ENCODE peak calls at places on chromosomes 16 and 17, in six cellular contexts. One of them, this sample, is unnamed.

GRCh38 chr16:2969545-2970521 is 685 bp downstream of the PAQR4 start:
- DNase-seq in Panc1: no peak
- DNase-seq in SK-N-SH: peak
- DNase-seq in K562: peak
- DNase-seq in A549: peak
- DNase-seq in HepG2: peak
- DNase-seq in this sample: peak

GRCh38 chr16:1707193-1707790 is 1.3 kb downstream of the MAPK8IP3 start:
- DNase-seq in HepG2: peak
- DNase-seq in SK-N-SH: peak
- DNase-seq in K562: peak
- DNase-seq in A549: no peak
- DNase-seq in Panc1: no peak
- DNase-seq in this sample: no peak

GRCh38 chr16:84105948-84106740 is 10.6 kb downstream of the MBTPS1 start:
- DNase-seq in HepG2: no peak
- DNase-seq in SK-N-SH: no peak
- DNase-seq in Panc1: no peak
- DNase-seq in K562: no peak
- DNase-seq in A549: no peak
- DNase-seq in this sample: no peak

GRCh38 chr16:11796227-11797165 is 562 bp downstream of the ZC3H7A start:
- DNase-seq in K562: peak
- DNase-seq in SK-N-SH: peak
- DNase-seq in HepG2: peak
- DNase-seq in Panc1: no peak
- DNase-seq in A549: peak
- DNase-seq in this sample: no peak

GRCh38 chr16:67296422-67296821 is 17.1 kb downstream of the PLEKHG4 start:
- DNase-seq in K562: no peak
- DNase-seq in A549: no peak
- DNase-seq in HepG2: no peak
- DNase-seq in SK-N-SH: no peak
- DNase-seq in Panc1: no peak
- DNase-seq in this sample: no peak

GRCh38 chr17:49523706-49524472 is 28.8 kb downstream of the NGFR start:
- DNase-seq in A549: no peak
- DNase-seq in SK-N-SH: peak
- DNase-seq in HepG2: no peak
- DNase-seq in Panc1: no peak
- DNase-seq in K562: no peak
- DNase-seq in this sample: no peak

GRCh38 chr16:57802635-57803412 is 533 bp upstream of the KIFC3 start:
- DNase-seq in A549: peak
- DNase-seq in SK-N-SH: peak
- DNase-seq in Panc1: no peak
- DNase-seq in K562: peak
- DNase-seq in HepG2: peak
- DNase-seq in this sample: no peak

GRCh38 chr17:43714338-43715149 is 44.0 kb downstream of the SOST start:
- DNase-seq in K562: no peak
- DNase-seq in A549: no peak
- DNase-seq in HepG2: no peak
- DNase-seq in SK-N-SH: no peak
- DNase-seq in Panc1: no peak
- DNase-seq in this sample: peak

GRCh38 chr17:57135748-57136342 is 50.8 kb downstream of the AKAP1 start:
- DNase-seq in SK-N-SH: peak
- DNase-seq in Panc1: no peak
- DNase-seq in HepG2: peak
- DNase-seq in A549: no peak
- DNase-seq in K562: no peak
- DNase-seq in this sample: peak

GRCh38 chr16:69893086-69893485 is 58.0 kb upstream of the CLEC18A start:
- DNase-seq in A549: no peak
- DNase-seq in SK-N-SH: no peak
- DNase-seq in HepG2: no peak
- DNase-seq in K562: no peak
- DNase-seq in Panc1: no peak
- DNase-seq in this sample: no peak

GRCh38 chr16:23803591-23804123 is 32.1 kb upstream of the PRKCB start:
- DNase-seq in Panc1: peak
- DNase-seq in K562: peak
- DNase-seq in A549: peak
- DNase-seq in HepG2: peak
- DNase-seq in SK-N-SH: peak
- DNase-seq in this sample: peak

GRCh38 chr16:80023865-80024264 is 423.3 kb upstream of the MAF start:
- DNase-seq in SK-N-SH: no peak
- DNase-seq in Panc1: no peak
- DNase-seq in K562: no peak
- DNase-seq in A549: peak
- DNase-seq in HepG2: peak
- DNase-seq in this sample: no peak

GRCh38 chr16:1917665-1918111 is 527 bp downstream of the HS3ST6 start:
- DNase-seq in HepG2: no peak
- DNase-seq in A549: no peak
- DNase-seq in SK-N-SH: no peak
- DNase-seq in Panc1: no peak
- DNase-seq in K562: no peak
- DNase-seq in this sample: no peak

GRCh38 chr16:17365211-17365541 is 105.6 kb downstream of the XYLT1 start:
- DNase-seq in SK-N-SH: no peak
- DNase-seq in HepG2: no peak
- DNase-seq in A549: no peak
- DNase-seq in Panc1: no peak
- DNase-seq in K562: no peak
- DNase-seq in this sample: no peak

GRCh38 chr16:84830765-84831384 is 11.1 kb downstream of the CRISPLD2 start:
- DNase-seq in Panc1: no peak
- DNase-seq in K562: no peak
- DNase-seq in SK-N-SH: no peak
- DNase-seq in A549: no peak
- DNase-seq in HepG2: no peak
- DNase-seq in this sample: no peak

GRCh38 chr16:69328854-69329316 is 1.5 kb downstream of the PDF start:
- DNase-seq in A549: no peak
- DNase-seq in Panc1: no peak
- DNase-seq in K562: no peak
- DNase-seq in SK-N-SH: no peak
- DNase-seq in HepG2: no peak
- DNase-seq in this sample: no peak

GRCh38 chr16:67150833-67151396 is at the start of gene B3GNT9:
- DNase-seq in A549: peak
- DNase-seq in K562: peak
- DNase-seq in Panc1: no peak
- DNase-seq in HepG2: peak
- DNase-seq in SK-N-SH: peak
- DNase-seq in this sample: no peak

GRCh38 chr17:38358586-38359513 is 7.2 kb downstream of the SOCS7 start:
- DNase-seq in Panc1: no peak
- DNase-seq in A549: no peak
- DNase-seq in HepG2: peak
- DNase-seq in SK-N-SH: no peak
- DNase-seq in K562: no peak
- DNase-seq in this sample: no peak

GRCh38 chr17:4480929-4481898 is 17.5 kb upstream of the SPNS2 start:
- DNase-seq in Panc1: no peak
- DNase-seq in A549: no peak
- DNase-seq in SK-N-SH: no peak
- DNase-seq in HepG2: no peak
- DNase-seq in K562: no peak
- DNase-seq in this sample: peak

GRCh38 chr17:50687200-50688066 is 20.3 kb downstream of the ANKRD40 start:
- DNase-seq in K562: no peak
- DNase-seq in HepG2: peak
- DNase-seq in A549: no peak
- DNase-seq in SK-N-SH: peak
- DNase-seq in Panc1: no peak
- DNase-seq in this sample: no peak

GRCh38 chr17:82647593-82648164 is 565 bp downstream of the WDR45B start:
- DNase-seq in K562: peak
- DNase-seq in HepG2: no peak
- DNase-seq in SK-N-SH: peak
- DNase-seq in Panc1: no peak
- DNase-seq in A549: no peak
- DNase-seq in this sample: no peak

GRCh38 chr17:82644148-82644547 is 4.1 kb downstream of the WDR45B start:
- DNase-seq in Panc1: no peak
- DNase-seq in A549: no peak
- DNase-seq in SK-N-SH: no peak
- DNase-seq in K562: no peak
- DNase-seq in HepG2: no peak
- DNase-seq in this sample: no peak

GRCh38 chr17:82648761-82649474 is 674 bp upstream of the WDR45B start:
- DNase-seq in A549: peak
- DNase-seq in Panc1: no peak
- DNase-seq in SK-N-SH: peak
- DNase-seq in HepG2: no peak
- DNase-seq in K562: peak
- DNase-seq in this sample: peak

GRCh38 chr17:82648165-82648668 is at the start of gene WDR45B:
- DNase-seq in A549: peak
- DNase-seq in Panc1: peak
- DNase-seq in HepG2: peak
- DNase-seq in K562: peak
- DNase-seq in SK-N-SH: peak
- DNase-seq in this sample: peak

DNA sequence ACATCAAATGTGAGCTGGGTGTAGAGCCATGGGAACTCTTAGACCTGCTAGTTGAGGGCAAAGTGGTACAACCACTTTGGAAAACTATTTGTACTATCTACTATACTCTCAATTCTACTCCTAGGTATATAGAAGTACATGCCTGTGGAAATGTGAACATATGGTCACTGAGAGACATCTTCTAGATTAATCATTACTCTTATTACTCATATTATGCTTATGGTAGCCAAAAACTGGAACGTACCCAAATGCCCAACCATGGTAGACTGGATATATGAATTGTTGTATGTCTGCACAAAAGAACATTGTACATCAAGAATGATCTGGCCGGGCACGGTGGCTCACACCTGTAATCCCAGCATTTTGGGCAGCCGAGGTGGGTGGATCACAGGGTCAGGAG is 2.7 kb downstream of the WDR45B start:
- DNase-seq in K562: no peak
- DNase-seq in A549: no peak
- DNase-seq in HepG2: no peak
- DNase-seq in Panc1: no peak
- DNase-seq in SK-N-SH: no peak
- DNase-seq in this sample: no peak
- TF ChIP-seq REST in K562: no peak
- TF ChIP-seq REST in A549: no peak
- TF ChIP-seq REST in HepG2: no peak
- TF ChIP-seq REST in Panc1: no peak
- TF ChIP-seq REST in SK-N-SH: no peak
- TF ChIP-seq REST in this sample: no peak

GRCh38 chr17:17681187-17681743 is at the start of gene RAI1:
- DNase-seq in A549: peak
- DNase-seq in Panc1: no peak
- DNase-seq in K562: peak
- DNase-seq in HepG2: peak
- DNase-seq in SK-N-SH: peak
- DNase-seq in this sample: peak

GRCh38 chr17:17682737-17683675 is 1.7 kb downstream of the RAI1 start:
- DNase-seq in K562: peak
- DNase-seq in HepG2: no peak
- DNase-seq in A549: peak
- DNase-seq in Panc1: no peak
- DNase-seq in SK-N-SH: peak
- DNase-seq in this sample: peak

GRCh38 chr17:17682293-17682736 is 1.1 kb downstream of the RAI1 start:
- DNase-seq in SK-N-SH: peak
- DNase-seq in K562: peak
- DNase-seq in A549: peak
- DNase-seq in HepG2: no peak
- DNase-seq in Panc1: no peak
- DNase-seq in this sample: peak

GRCh38 chr17:17680477-17681186 is 626 bp upstream of the RAI1 start:
- DNase-seq in HepG2: no peak
- DNase-seq in SK-N-SH: no peak
- DNase-seq in A549: no peak
- DNase-seq in Panc1: no peak
- DNase-seq in K562: no peak
- DNase-seq in this sample: no peak

GRCh38 chr17:17681744-17682292 is 560 bp downstream of the RAI1 start:
- DNase-seq in K562: peak
- DNase-seq in Panc1: no peak
- DNase-seq in HepG2: no peak
- DNase-seq in SK-N-SH: peak
- DNase-seq in A549: peak
- DNase-seq in this sample: no peak
- H3K4me3 ChIP-seq in K562: peak
- H3K4me3 ChIP-seq in Panc1: peak
- H3K4me3 ChIP-seq in HepG2: peak
- H3K4me3 ChIP-seq in SK-N-SH: peak
- H3K4me3 ChIP-seq in A549: peak
- H3K4me3 ChIP-seq in this sample: peak

DNA sequence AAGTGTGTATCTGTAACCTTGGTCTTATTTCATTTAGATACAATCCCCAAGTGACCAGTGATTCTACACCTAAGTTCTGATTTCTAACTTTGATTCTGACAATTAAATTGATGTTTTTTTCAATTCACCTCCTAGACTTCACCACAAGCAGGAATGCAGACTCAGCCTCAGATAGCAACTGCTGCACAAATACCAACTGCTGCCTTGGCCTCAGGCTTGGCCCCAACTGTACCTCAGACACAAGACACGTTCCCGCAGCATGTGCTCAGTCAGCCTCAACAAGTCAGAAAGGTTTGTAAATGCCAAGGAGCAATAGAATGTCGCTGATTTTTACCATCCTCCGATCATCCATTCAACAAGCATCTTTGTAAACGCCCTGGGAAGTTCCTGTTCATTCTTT is 177.7 kb downstream of the MRTFB start:
- DNase-seq in Panc1: no peak
- DNase-seq in SK-N-SH: no peak
- DNase-seq in K562: no peak
- DNase-seq in A549: no peak
- DNase-seq in HepG2: no peak
- DNase-seq in this sample: no peak
- TF ChIP-seq REST in Panc1: no peak
- TF ChIP-seq REST in SK-N-SH: no peak
- TF ChIP-seq REST in K562: no peak
- TF ChIP-seq REST in A549: no peak
- TF ChIP-seq REST in HepG2: no peak
- TF ChIP-seq REST in this sample: no peak

DNA sequence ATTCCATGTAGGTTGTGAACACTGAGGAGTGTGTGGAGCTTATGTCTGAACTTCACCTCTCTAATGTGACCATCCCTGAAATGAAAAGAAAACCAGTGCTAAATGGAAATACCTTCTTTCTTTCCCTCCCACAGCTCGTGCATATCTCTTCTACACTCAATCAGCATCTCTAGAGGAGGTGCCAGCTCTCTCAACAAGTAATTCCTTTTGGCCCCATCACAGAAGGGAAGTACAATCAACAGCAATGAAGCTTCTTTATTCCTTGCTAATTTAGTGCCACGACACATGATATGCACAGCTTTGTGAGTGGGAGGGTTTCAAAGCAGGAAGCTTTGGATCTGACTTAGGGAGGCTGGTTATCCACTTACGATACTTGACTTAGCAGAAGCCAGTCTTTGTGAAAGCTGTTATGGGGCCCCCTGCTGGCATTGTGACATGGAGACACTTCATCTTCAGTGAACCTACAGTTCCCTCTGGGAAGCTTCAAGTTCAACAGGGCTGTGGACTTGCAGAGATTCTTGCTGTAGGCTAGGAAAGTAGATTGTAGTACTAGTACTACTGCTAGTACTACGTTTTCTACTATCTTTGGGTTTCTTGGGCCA is 81.0 kb downstream of the TMEM100 start:
- DNase-seq in Panc1: no peak
- DNase-seq in K562: peak
- DNase-seq in HepG2: peak
- DNase-seq in SK-N-SH: peak
- DNase-seq in A549: peak
- DNase-seq in this sample: peak
- H3K4me3 ChIP-seq in Panc1: no peak
- H3K4me3 ChIP-seq in K562: no peak
- H3K4me3 ChIP-seq in HepG2: no peak
- H3K4me3 ChIP-seq in SK-N-SH: no peak
- H3K4me3 ChIP-seq in A549: no peak
- H3K4me3 ChIP-seq in this sample: no peak

This sample was measured in HL-60.